ENCODE peak calls at places on chromosomes 1 and 21, in seven cellular contexts. Q is GM12878, E is K562, B is HCT116, G is SK-N-SH, W is H1, J is HepG2. A is an unnamed sample.

GRCh38 chr1:42163536-42164503 is 725 bp downstream of the GUCA2A start:
- DNase-seq in E (no peak), W (no peak), Q (no peak), J (no peak), G (no peak), B (no peak), A (no peak)

GRCh38 chr1:109079240-109079622 is 3.4 kb upstream of the TAF13 start:
- DNase-seq in J (no peak), B (no peak), E (no peak), W (no peak), G (no peak), Q (no peak), A (no peak)

GRCh38 chr1:152646656-152647055 is 16.5 kb upstream of the LCE2D start:
- DNase-seq in E (no peak), B (no peak), G (no peak), Q (no peak), J (no peak), W (no peak), A (no peak)

GRCh38 chr1:195898924-195899323 is 709.3 kb downstream of the KCNT2 start:
- DNase-seq in E (peak), G (no peak), Q (no peak), B (no peak), J (no peak), W (no peak), A (no peak)

GRCh38 chr21:37696936-37697335 is 219.3 kb downstream of the KCNJ6 start:
- DNase-seq in E (no peak), J (no peak), W (no peak), B (no peak), G (no peak), Q (no peak), A (no peak)

GRCh38 chr1:36520771-36521420 is 38.2 kb upstream of the CSF3R start:
- DNase-seq in Q (no peak), J (no peak), E (no peak), G (no peak), W (no peak), B (no peak), A (no peak)

GRCh38 chr1:223716302-223716862 is 4.0 kb downstream of the CAPN2 start:
- DNase-seq in E (no peak), B (no peak), J (no peak), Q (peak), G (peak), W (no peak), A (no peak)

GRCh38 chr1:17502326-17502778 is 37.1 kb upstream of the ARHGEF10L start:
- DNase-seq in E (peak), Q (peak), B (peak), G (peak), W (peak), J (peak), A (no peak)

GRCh38 chr1:225691377-225691776 is 38.5 kb upstream of the ENAH start:
- DNase-seq in J (peak), W (no peak), B (no peak), G (no peak), Q (no peak), E (no peak), A (peak)

GRCh38 chr1:184947497-184948256 is 26.6 kb downstream of the NIBAN1 start:
- DNase-seq in J (no peak), E (no peak), B (no peak), W (no peak), G (no peak), Q (no peak), A (no peak)

GRCh38 chr1:53553734-53554509 is 94.7 kb downstream of the DMRTB1 start:
- DNase-seq in Q (no peak), W (no peak), B (no peak), J (no peak), G (peak), E (no peak), A (no peak)

GRCh38 chr1:211604548-211604947 is 25.6 kb upstream of the SLC30A1 start:
- DNase-seq in J (peak), W (no peak), B (no peak), E (no peak), Q (no peak), G (no peak), A (no peak)

GRCh38 chr1:211605034-211605433 is 26.1 kb upstream of the SLC30A1 start:
- DNase-seq in G (no peak), W (no peak), J (no peak), E (no peak), B (no peak), Q (no peak), A (no peak)

GRCh38 chr1:211601982-211602644 is 23.2 kb upstream of the SLC30A1 start:
- DNase-seq in G (no peak), J (no peak), B (no peak), E (no peak), Q (no peak), W (no peak), A (peak)

GRCh38 chr1:211603713-211604112 is 24.8 kb upstream of the SLC30A1 start:
- DNase-seq in J (no peak), Q (no peak), B (no peak), E (no peak), W (no peak), G (no peak), A (no peak)

DNA sequence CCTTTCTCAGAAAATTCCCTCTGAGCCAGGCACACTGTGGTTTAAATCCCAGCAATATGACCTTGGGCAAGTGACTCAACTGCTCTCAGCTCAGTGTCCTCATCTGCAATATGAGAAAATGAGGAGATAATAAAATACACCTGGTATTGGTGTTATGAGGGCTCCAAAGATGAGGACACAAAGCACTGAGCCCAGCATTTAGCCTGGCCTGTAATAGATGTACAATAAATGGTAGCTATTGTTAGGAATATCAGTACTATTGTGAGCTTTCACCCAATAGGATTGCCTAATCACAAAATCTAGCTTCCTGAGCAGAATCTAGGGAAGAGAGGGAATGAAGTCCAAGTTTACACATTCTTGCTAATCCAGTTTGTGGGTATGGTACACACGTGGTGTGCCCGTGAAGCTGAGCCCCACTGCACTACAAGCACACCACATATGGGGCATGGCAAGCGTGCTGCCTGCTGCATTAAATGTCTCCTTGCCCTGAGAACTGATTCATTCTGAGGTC is 24.3 kb upstream of the SLC30A1 start:
- DNase-seq in J (peak), B (no peak), W (no peak), E (no peak), Q (no peak), G (no peak), A (peak)
- TF ChIP-seq JUND in J (no peak), B (no peak), W (no peak), E (no peak), Q (no peak), G (no peak), A (no peak)

GRCh38 chr1:63593887-63594617 is 841 bp downstream of the PGM1 start:
- DNase-seq in W (peak), J (peak), Q (peak), G (peak), B (peak), E (no peak), A (peak)
- TF ChIP-seq JUND in W (no peak), J (no peak), Q (no peak), G (no peak), B (no peak), E (no peak), A (no peak)

GRCh38 chr1:52140633-52141512 is 1.0 kb upstream of the ZFYVE9 start:
- DNase-seq in E (no peak), Q (no peak), J (peak), B (no peak), W (no peak), G (peak), A (no peak)

GRCh38 chr1:52142220-52143153 is 598 bp downstream of the ZFYVE9 start:
- DNase-seq in Q (no peak), B (no peak), W (peak), E (peak), G (peak), J (peak), A (no peak)

GRCh38 chr1:52139817-52140540 is 1.9 kb upstream of the ZFYVE9 start:
- DNase-seq in J (no peak), G (no peak), W (no peak), B (no peak), E (no peak), Q (peak), A (no peak)

GRCh38 chr1:52145137-52145536 is 3.2 kb downstream of the ZFYVE9 start:
- DNase-seq in J (no peak), E (no peak), G (no peak), W (no peak), B (no peak), Q (no peak), A (no peak)

GRCh38 chr1:52141513-52142219 is at the start of gene ZFYVE9:
- DNase-seq in E (peak), J (peak), B (no peak), Q (no peak), G (peak), W (peak), A (peak)
- TF ChIP-seq JUND in E (peak), J (no peak), B (no peak), Q (no peak), G (no peak), W (no peak), A (no peak)

DNA sequence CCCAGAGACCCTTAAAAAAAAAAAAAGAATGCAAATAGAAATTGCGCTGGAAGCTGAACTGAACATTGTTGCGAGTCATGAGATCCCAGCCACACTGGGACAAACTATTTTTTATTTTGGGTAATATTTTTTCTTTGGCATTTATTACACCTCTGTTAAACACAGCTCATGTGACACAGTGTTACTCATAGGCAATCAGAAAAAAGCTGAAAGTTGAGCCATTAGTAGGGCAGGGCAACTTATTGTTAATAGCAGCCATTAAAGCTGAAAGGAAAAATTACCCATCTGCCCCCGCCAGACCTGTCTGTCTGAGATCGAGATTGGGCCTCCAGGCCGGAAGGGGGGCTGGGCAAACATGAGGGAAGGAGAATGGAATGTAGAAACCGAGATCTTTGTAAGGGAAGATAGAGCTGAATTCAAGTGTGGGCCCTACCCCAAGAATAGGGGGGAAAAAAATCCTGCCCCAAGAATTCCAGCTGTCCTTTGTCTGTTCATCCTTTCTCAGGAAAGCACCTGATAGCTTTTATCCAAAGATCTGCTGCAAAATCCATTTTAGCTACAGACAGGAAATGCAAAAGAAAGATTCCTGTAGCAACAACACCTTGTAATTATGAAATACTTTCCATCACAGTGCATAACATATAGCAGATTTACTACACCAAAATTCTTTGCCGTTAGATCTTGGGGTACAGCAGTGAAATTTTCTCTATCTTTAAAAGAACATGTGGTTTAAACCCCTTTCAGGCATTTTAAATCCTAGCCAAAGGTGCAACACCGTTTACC is 212.8 kb downstream of the PBX1 start:
- DNase-seq in Q (no peak), B (no peak), G (no peak), W (no peak), J (no peak), E (peak), A (no peak)
- TF ChIP-seq JUND in Q (no peak), B (peak), G (peak), W (no peak), J (no peak), E (peak), A (no peak)

GRCh38 chr1:151340870-151341754 is 5.9 kb downstream of the RFX5 start:
- DNase-seq in G (peak), J (peak), Q (no peak), E (peak), W (no peak), B (peak), A (no peak)
- TF ChIP-seq JUND in G (no peak), J (no peak), Q (no peak), E (peak), W (no peak), B (no peak), A (no peak)

GRCh38 chr1:151472852-151473731 is 13.8 kb upstream of the POGZ start:
- DNase-seq in B (no peak), Q (no peak), E (peak), J (no peak), G (peak), W (no peak), A (peak)
- TF ChIP-seq JUND in B (no peak), Q (no peak), E (no peak), J (no peak), G (no peak), W (no peak), A (no peak)

GRCh38 chr1:154911691-154912550 is 24.6 kb downstream of the PMVK start:
- DNase-seq in E (no peak), Q (no peak), W (no peak), B (no peak), J (no peak), G (no peak), A (no peak)
- TF ChIP-seq JUND in E (no peak), Q (no peak), W (no peak), B (no peak), J (no peak), G (no peak), A (no peak)